ENCODE peak calls at places on chromosomes 5 and 9, in four cellular contexts. A is body of pancreas, N is SW480, B is psoas muscle. S is an unnamed sample.

GRCh38 chr5:136062563-136063274 is 33.9 kb downstream of the TGFBI start:
- DNase-seq in A (peak), N (peak), B (no peak), S (peak)

GRCh38 chr5:143923634-143924265 is 111.8 kb downstream of the HMHB1 start:
- DNase-seq in A (no peak), N (peak), B (no peak), S (no peak)

GRCh38 chr9:20384642-20385041 is 237.7 kb downstream of the MLLT3 start:
- DNase-seq in A (no peak), N (no peak), B (no peak), S (no peak)

GRCh38 chr9:104968025-104968982 is 40.3 kb upstream of the ABCA1 start:
- DNase-seq in A (peak), N (peak), B (peak), S (peak)

GRCh38 chr9:16825364-16825763 is 45.1 kb downstream of the BNC2 start:
- DNase-seq in A (no peak), N (no peak), B (no peak), S (no peak)

GRCh38 chr5:73902327-73903051 is 276.5 kb downstream of the ARHGEF28 start:
- DNase-seq in A (no peak), N (peak), B (no peak), S (peak)

GRCh38 chr9:97985058-97985861 is 2.1 kb downstream of the ANP32B start:
- DNase-seq in A (peak), N (peak), B (no peak), S (no peak)

GRCh38 chr9:96135071-96135825 is 166.7 kb downstream of the HSD17B3 start:
- DNase-seq in A (no peak), N (no peak), B (no peak), S (no peak)

GRCh38 chr9:79469164-79469563 is 102.6 kb upstream of the TLE4 start:
- DNase-seq in A (no peak), N (no peak), B (no peak), S (no peak)

GRCh38 chr5:141399555-141400258 is 2.0 kb downstream of the PCDHGB5 start:
- DNase-seq in A (no peak), N (no peak), B (no peak), S (no peak)

GRCh38 chr5:392431-392988 is 50.5 kb upstream of the EXOC3 start:
- DNase-seq in A (no peak), N (peak), B (no peak), S (no peak)

GRCh38 chr5:134492568-134492967 is 32.9 kb upstream of the JADE2 start:
- DNase-seq in A (no peak), N (no peak), B (no peak), S (no peak)

GRCh38 chr5:89520771-89521170 is 637.8 kb upstream of the MEF2C start:
- DNase-seq in A (no peak), N (no peak), B (no peak), S (no peak)

GRCh38 chr5:20649966-20650365 is 662.0 kb upstream of the CDH18 start:
- DNase-seq in A (no peak), N (no peak), B (no peak), S (no peak)

GRCh38 chr5:91110709-91111108 is 272.4 kb downstream of the ARRDC3 start:
- DNase-seq in A (no peak), N (no peak), B (no peak), S (no peak)

GRCh38 chr9:91483189-91483691 is 59.6 kb upstream of the NFIL3 start:
- DNase-seq in A (no peak), N (no peak), B (peak), S (no peak)

GRCh38 chr5:132063090-132063911 is 2.8 kb downstream of the IL3 start:
- DNase-seq in A (peak), N (peak), B (peak), S (peak)

GRCh38 chr9:15349892-15350761 is 43.1 kb upstream of the TTC39B start:
- DNase-seq in A (peak), N (peak), B (no peak), S (peak)

GRCh38 chr9:128383007-128383753 is 12.0 kb downstream of the URM1 start:
- DNase-seq in A (no peak), N (no peak), B (no peak), S (no peak)